ENCODE peak calls at places on chromosomes 13 and 19, in six cellular contexts. L is activated CD4-positive, alpha-beta T cell treated with anti-CD3 and anti-CD28 coated beads for 24 hours; X is progenitor cell of endocrine pancreas; K is globus pallidus; Y is ovary; N is anterior cingulate cortex. A is an unnamed sample.

GRCh38 chr13:112249644-112250610 is 126.2 kb upstream of the SPACA7 start:
- DNase-seq in L (no peak), X (no peak), K (no peak), Y (no peak), N (no peak), A (no peak)

GRCh38 chr19:45528149-45528743 is 21.0 kb downstream of the VASP start:
- DNase-seq in L (no peak), X (peak; percentile 28), K (no peak), Y (peak; percentile 44), N (no peak), A (peak; percentile 88)

GRCh38 chr19:15640294-15640903 is at the start of gene CYP4F3:
- DNase-seq in L (no peak), X (no peak), K (no peak), Y (peak; percentile 36), N (peak; percentile 9), A (peak; percentile 81)

GRCh38 chr19:12112238-12112637 is 27.9 kb downstream of the ZNF20 start:
- DNase-seq in L (no peak), X (no peak), K (no peak), Y (no peak), N (no peak), A (no peak)

GRCh38 chr19:6453951-6454565 is 5.5 kb downstream of the SLC25A23 start:
- DNase-seq in L (no peak), X (no peak), K (no peak), Y (no peak), N (no peak), A (no peak)

GRCh38 chr13:29369060-29369743 is 226.3 kb downstream of the SLC7A1 start:
- DNase-seq in L (no peak), X (no peak), K (peak; percentile 44), Y (no peak), N (no peak), A (peak; percentile 48)

GRCh38 chr13:77095288-77095687 is 68.3 kb upstream of the FBXL3 start:
- DNase-seq in L (no peak), X (no peak), K (no peak), Y (no peak), N (no peak), A (no peak)

GRCh38 chr19:47698631-47699359 is 14.4 kb upstream of the EHD2 start:
- DNase-seq in L (no peak), X (no peak), K (no peak), Y (no peak), N (no peak), A (no peak)

GRCh38 chr19:1373534-1374249 is 10.0 kb upstream of the NDUFS7 start:
- DNase-seq in L (no peak), X (no peak), K (no peak), Y (peak; percentile 90), N (peak; percentile 31), A (no peak)

GRCh38 chr19:48780684-48781391 is 25.5 kb downstream of the FGF21 start:
- DNase-seq in L (no peak), X (no peak), K (no peak), Y (no peak), N (no peak), A (peak; percentile 12)

GRCh38 chr19:55594996-55595530 is 4.3 kb downstream of the FIZ1 start:
- DNase-seq in L (no peak), X (no peak), K (no peak), Y (no peak), N (no peak), A (no peak)

GRCh38 chr13:75489502-75490263 is 7.7 kb upstream of the TBC1D4 start:
- DNase-seq in L (no peak), X (no peak), K (no peak), Y (no peak), N (no peak), A (peak; percentile 65)

GRCh38 chr19:55304279-55304978 is 20.6 kb downstream of the BRSK1 start:
- DNase-seq in L (no peak), X (no peak), K (no peak), Y (no peak), N (no peak), A (peak; percentile 75)

GRCh38 chr13:93603043-93603442 is 376.4 kb downstream of the GPC6 start:
- DNase-seq in L (no peak), X (no peak), K (no peak), Y (no peak), N (no peak), A (peak; percentile 91)

GRCh38 chr19:45952691-45953505 is 20.8 kb downstream of the NOVA2 start:
- DNase-seq in L (peak; percentile 22), X (peak; percentile 70), K (no peak), Y (peak; percentile 64), N (no peak), A (peak; percentile 68)

GRCh38 chr19:18481505-18482222 is 40.2 kb downstream of the ELL start:
- DNase-seq in L (no peak), X (no peak), K (no peak), Y (no peak), N (no peak), A (no peak)

GRCh38 chr13:21119526-21119925 is 56.8 kb downstream of the SKA3 start:
- DNase-seq in L (no peak), X (no peak), K (no peak), Y (no peak), N (no peak), A (no peak)

GRCh38 chr13:94677799-94678198 is 34.5 kb downstream of the SOX21 start:
- DNase-seq in L (no peak), X (no peak), K (no peak), Y (no peak), N (no peak), A (no peak)

GRCh38 chr13:32804673-32805260 is 211.5 kb upstream of the KL start:
- DNase-seq in L (no peak), X (no peak), K (no peak), Y (no peak), N (no peak), A (peak; percentile 57)

GRCh38 chr13:95457294-95457693 is 95.2 kb upstream of the CLDN10 start:
- DNase-seq in L (no peak), X (no peak), K (no peak), Y (no peak), N (no peak), A (no peak)

GRCh38 chr13:38866649-38867048 is 124.0 kb downstream of the STOML3 start:
- DNase-seq in L (no peak), X (no peak), K (peak; percentile 42), Y (no peak), N (no peak), A (peak; percentile 45)

GRCh38 chr19:57068921-57069697 is 50.7 kb upstream of the USP29 start:
- DNase-seq in L (no peak), X (no peak), K (no peak), Y (peak; percentile 86), N (no peak), A (no peak)

GRCh38 chr19:29623726-29624488 is 17.8 kb downstream of the POP4 start:
- DNase-seq in L (peak; percentile 52), X (no peak), K (no peak), Y (no peak), N (no peak), A (no peak)

GRCh38 chr13:31209172-31209818 is 9.5 kb downstream of the B3GLCT start:
- DNase-seq in L (no peak), X (no peak), K (peak; percentile 52), Y (peak; percentile 42), N (peak; percentile 60), A (no peak)

GRCh38 chr13:98524793-98525192 is 52.1 kb downstream of the STK24 start:
- DNase-seq in L (no peak), X (no peak), K (no peak), Y (no peak), N (no peak), A (no peak)

GRCh38 chr19:15299568-15300409 is 32.5 kb downstream of the BRD4 start:
- DNase-seq in L (no peak), X (no peak), K (no peak), Y (no peak), N (no peak), A (peak; percentile 48)

GRCh38 chr13:42377640-42378382 is 105.9 kb downstream of the AKAP11 start:
- DNase-seq in L (peak; percentile 34), X (no peak), K (peak; percentile 16), Y (no peak), N (no peak), A (no peak)

GRCh38 chr13:105441406-105441805 is 1094.1 kb downstream of the EFNB2 start:
- DNase-seq in L (no peak), X (no peak), K (no peak), Y (no peak), N (no peak), A (peak; percentile 40)

GRCh38 chr19:4057913-4058695 is 8.6 kb downstream of the ZBTB7A start:
- DNase-seq in L (peak; percentile 34), X (no peak), K (no peak), Y (peak; percentile 80), N (no peak), A (peak; percentile 87)

GRCh38 chr19:40605201-40605971 is 4.2 kb downstream of the LTBP4 start:
- DNase-seq in L (peak; percentile 49), X (no peak), K (no peak), Y (peak; percentile 80), N (no peak), A (peak; percentile 97)

GRCh38 chr13:30866692-30867669 is 39.1 kb upstream of the MEDAG start:
- DNase-seq in L (no peak), X (no peak), K (no peak), Y (peak; percentile 53), N (no peak), A (no peak)

GRCh38 chr13:99360696-99361095 is 53.5 kb upstream of the GPR183 start:
- DNase-seq in L (no peak), X (no peak), K (no peak), Y (no peak), N (no peak), A (no peak)

GRCh38 chr19:48686103-48686502 is 9.7 kb upstream of the FUT2 start:
- DNase-seq in L (no peak), X (no peak), K (no peak), Y (no peak), N (no peak), A (no peak)

GRCh38 chr13:111042661-111043226 is 72.4 kb upstream of the ARHGEF7 start:
- DNase-seq in L (no peak), X (no peak), K (no peak), Y (no peak), N (no peak), A (no peak)

GRCh38 chr19:1907563-1908363 is 2.6 kb downstream of the ADAT3 start:
- DNase-seq in L (no peak), X (no peak), K (peak; percentile 68), Y (peak; percentile 57), N (no peak), A (peak; percentile 76)

GRCh38 chr13:30312859-30313258 is 5.5 kb upstream of the KATNAL1 start:
- DNase-seq in L (no peak), X (no peak), K (no peak), Y (no peak), N (no peak), A (no peak)